ENCODE peak calls at places on chromosome X, in nine cellular contexts. One of them, this sample, is unnamed.
A peak's percentile ranks its signal among the peaks of the same experiment; 100 is the strongest.

GRCh38 chrX:66015152-66015827 is 24.6 kb downstream of the VSIG4 start:
- DNase-seq in K562: peak; percentile 88
- DNase-seq in Peyer's patch: peak; percentile 52
- DNase-seq in A549: no peak
- DNase-seq in stomach: no peak
- DNase-seq in H54: no peak
- DNase-seq in IMR-90: no peak
- DNase-seq in breast epithelium: no peak
- DNase-seq in GM12891: no peak
- DNase-seq in this sample: peak; percentile 30

GRCh38 chrX:23493941-23494374 is 159.3 kb downstream of the PTCHD1 start:
- DNase-seq in K562: no peak
- DNase-seq in Peyer's patch: no peak
- DNase-seq in A549: peak; percentile 11
- DNase-seq in stomach: peak; percentile 69
- DNase-seq in H54: no peak
- DNase-seq in IMR-90: no peak
- DNase-seq in breast epithelium: no peak
- DNase-seq in GM12891: no peak
- DNase-seq in this sample: no peak

GRCh38 chrX:50780144-50780543 is 33.9 kb downstream of the SHROOM4 start:
- DNase-seq in K562: no peak
- DNase-seq in Peyer's patch: no peak
- DNase-seq in A549: no peak
- DNase-seq in stomach: no peak
- DNase-seq in H54: no peak
- DNase-seq in IMR-90: no peak
- DNase-seq in breast epithelium: no peak
- DNase-seq in GM12891: no peak
- DNase-seq in this sample: no peak

GRCh38 chrX:51876441-51876840 is 17.0 kb upstream of the MAGED1 start:
- DNase-seq in K562: no peak
- DNase-seq in Peyer's patch: no peak
- DNase-seq in A549: no peak
- DNase-seq in stomach: no peak
- DNase-seq in H54: no peak
- DNase-seq in IMR-90: peak; percentile 71
- DNase-seq in breast epithelium: no peak
- DNase-seq in GM12891: no peak
- DNase-seq in this sample: no peak

GRCh38 chrX:136453771-136454170 is 34.0 kb upstream of the BRS3 start:
- DNase-seq in K562: no peak
- DNase-seq in Peyer's patch: no peak
- DNase-seq in A549: no peak
- DNase-seq in stomach: no peak
- DNase-seq in H54: no peak
- DNase-seq in IMR-90: no peak
- DNase-seq in breast epithelium: no peak
- DNase-seq in GM12891: no peak
- DNase-seq in this sample: no peak

GRCh38 chrX:37746268-37746931 is 33.5 kb upstream of the CYBB start:
- DNase-seq in K562: no peak
- DNase-seq in Peyer's patch: no peak
- DNase-seq in A549: no peak
- DNase-seq in stomach: no peak
- DNase-seq in H54: peak; percentile 5
- DNase-seq in IMR-90: no peak
- DNase-seq in breast epithelium: no peak
- DNase-seq in GM12891: no peak
- DNase-seq in this sample: no peak

GRCh38 chrX:136999021-136999420 is 34.8 kb downstream of the GPR101 start:
- DNase-seq in K562: no peak
- DNase-seq in Peyer's patch: no peak
- DNase-seq in A549: no peak
- DNase-seq in stomach: no peak
- DNase-seq in H54: peak; percentile 12
- DNase-seq in IMR-90: no peak
- DNase-seq in breast epithelium: no peak
- DNase-seq in GM12891: no peak
- DNase-seq in this sample: no peak

GRCh38 chrX:41723305-41723704 is 676 bp upstream of the GPR82 start:
- DNase-seq in K562: no peak
- DNase-seq in Peyer's patch: no peak
- DNase-seq in A549: no peak
- DNase-seq in stomach: no peak
- DNase-seq in H54: no peak
- DNase-seq in IMR-90: peak; percentile 4
- DNase-seq in breast epithelium: no peak
- DNase-seq in GM12891: no peak
- DNase-seq in this sample: no peak

GRCh38 chrX:24153175-24153795 is 3.8 kb downstream of the ZFX start:
- DNase-seq in K562: peak; percentile 55
- DNase-seq in Peyer's patch: no peak
- DNase-seq in A549: peak; percentile 48
- DNase-seq in stomach: no peak
- DNase-seq in H54: no peak
- DNase-seq in IMR-90: no peak
- DNase-seq in breast epithelium: no peak
- DNase-seq in GM12891: no peak
- DNase-seq in this sample: no peak

GRCh38 chrX:72714471-72714916 is 388 bp upstream of the PHKA1 start:
- DNase-seq in K562: peak; percentile 21
- DNase-seq in Peyer's patch: no peak
- DNase-seq in A549: peak; percentile 75
- DNase-seq in stomach: peak; percentile 68
- DNase-seq in H54: no peak
- DNase-seq in IMR-90: peak; percentile 62
- DNase-seq in breast epithelium: peak; percentile 52
- DNase-seq in GM12891: no peak
- DNase-seq in this sample: peak; percentile 79

GRCh38 chrX:29528281-29528680 is 687.1 kb upstream of the MAGEB2 start:
- DNase-seq in K562: no peak
- DNase-seq in Peyer's patch: no peak
- DNase-seq in A549: no peak
- DNase-seq in stomach: no peak
- DNase-seq in H54: no peak
- DNase-seq in IMR-90: no peak
- DNase-seq in breast epithelium: no peak
- DNase-seq in GM12891: no peak
- DNase-seq in this sample: no peak

GRCh38 chrX:74232859-74233258 is 71.1 kb upstream of the ZCCHC13 start:
- DNase-seq in K562: peak; percentile 38
- DNase-seq in Peyer's patch: no peak
- DNase-seq in A549: peak; percentile 43
- DNase-seq in stomach: no peak
- DNase-seq in H54: no peak
- DNase-seq in IMR-90: peak; percentile 23
- DNase-seq in breast epithelium: no peak
- DNase-seq in GM12891: no peak
- DNase-seq in this sample: no peak

GRCh38 chrX:137926090-137926489 is 360.2 kb downstream of the ZIC3 start:
- DNase-seq in K562: peak; percentile 5
- DNase-seq in Peyer's patch: no peak
- DNase-seq in A549: peak; percentile 6
- DNase-seq in stomach: no peak
- DNase-seq in H54: no peak
- DNase-seq in IMR-90: no peak
- DNase-seq in breast epithelium: no peak
- DNase-seq in GM12891: no peak
- DNase-seq in this sample: no peak

GRCh38 chrX:19127649-19128168 is 5.4 kb upstream of the ADGRG2 start:
- DNase-seq in K562: no peak
- DNase-seq in Peyer's patch: no peak
- DNase-seq in A549: peak; percentile 49
- DNase-seq in stomach: no peak
- DNase-seq in H54: no peak
- DNase-seq in IMR-90: no peak
- DNase-seq in breast epithelium: no peak
- DNase-seq in GM12891: no peak
- DNase-seq in this sample: peak; percentile 32

GRCh38 chrX:143664302-143664701 is 28.4 kb upstream of the SLITRK4 start:
- DNase-seq in K562: peak; percentile 4
- DNase-seq in Peyer's patch: no peak
- DNase-seq in A549: peak; percentile 7
- DNase-seq in stomach: no peak
- DNase-seq in H54: no peak
- DNase-seq in IMR-90: no peak
- DNase-seq in breast epithelium: no peak
- DNase-seq in GM12891: no peak
- DNase-seq in this sample: no peak

GRCh38 chrX:115571712-115572111 is 10.7 kb downstream of the PLS3 start:
- DNase-seq in K562: no peak
- DNase-seq in Peyer's patch: no peak
- DNase-seq in A549: no peak
- DNase-seq in stomach: no peak
- DNase-seq in H54: no peak
- DNase-seq in IMR-90: peak; percentile 29
- DNase-seq in breast epithelium: no peak
- DNase-seq in GM12891: no peak
- DNase-seq in this sample: no peak

GRCh38 chrX:16653424-16653823 is 3.5 kb downstream of the S100G start:
- DNase-seq in K562: no peak
- DNase-seq in Peyer's patch: no peak
- DNase-seq in A549: no peak
- DNase-seq in stomach: peak; percentile 28
- DNase-seq in H54: no peak
- DNase-seq in IMR-90: no peak
- DNase-seq in breast epithelium: no peak
- DNase-seq in GM12891: no peak
- DNase-seq in this sample: no peak

GRCh38 chrX:13759152-13759718 is 24.7 kb downstream of the OFD1 start:
- DNase-seq in K562: no peak
- DNase-seq in Peyer's patch: no peak
- DNase-seq in A549: no peak
- DNase-seq in stomach: no peak
- DNase-seq in H54: no peak
- DNase-seq in IMR-90: no peak
- DNase-seq in breast epithelium: no peak
- DNase-seq in GM12891: no peak
- DNase-seq in this sample: no peak

GRCh38 chrX:78104447-78105176 is 564 bp downstream of the PGK1 start:
- DNase-seq in K562: peak; percentile 70
- DNase-seq in Peyer's patch: peak; percentile 49
- DNase-seq in A549: peak; percentile 74
- DNase-seq in stomach: peak; percentile 57
- DNase-seq in H54: peak; percentile 18
- DNase-seq in IMR-90: peak; percentile 31
- DNase-seq in breast epithelium: no peak
- DNase-seq in GM12891: no peak
- DNase-seq in this sample: peak; percentile 60

GRCh38 chrX:32687379-32687778 is 524.0 kb downstream of the DMD start:
- DNase-seq in K562: no peak
- DNase-seq in Peyer's patch: no peak
- DNase-seq in A549: no peak
- DNase-seq in stomach: no peak
- DNase-seq in H54: no peak
- DNase-seq in IMR-90: no peak
- DNase-seq in breast epithelium: no peak
- DNase-seq in GM12891: no peak
- DNase-seq in this sample: no peak

GRCh38 chrX:154370882-154371770 is 3.3 kb downstream of the FLNA start:
- DNase-seq in K562: peak; percentile 97
- DNase-seq in Peyer's patch: peak; percentile 95
- DNase-seq in A549: peak; percentile 96
- DNase-seq in stomach: peak; percentile 91
- DNase-seq in H54: peak; percentile 76
- DNase-seq in IMR-90: peak; percentile 89
- DNase-seq in breast epithelium: peak; percentile 87
- DNase-seq in GM12891: peak; percentile 67
- DNase-seq in this sample: peak; percentile 96
- TF ChIP-seq POLR2A in K562: peak; percentile 99
- TF ChIP-seq POLR2A in Peyer's patch: peak; percentile 82
- TF ChIP-seq POLR2A in A549: peak; percentile 100
- TF ChIP-seq POLR2A in stomach: peak; percentile 40
- TF ChIP-seq POLR2A in H54: peak; percentile 100
- TF ChIP-seq POLR2A in IMR-90: peak; percentile 98
- TF ChIP-seq POLR2A in breast epithelium: peak; percentile 81
- TF ChIP-seq POLR2A in GM12891: peak; percentile 92
- TF ChIP-seq POLR2A in this sample: peak; percentile 99

GRCh38 chrX:153848325-153848724 is 18.0 kb upstream of the PDZD4 start:
- DNase-seq in K562: no peak
- DNase-seq in Peyer's patch: no peak
- DNase-seq in A549: no peak
- DNase-seq in stomach: peak; percentile 7
- DNase-seq in H54: no peak
- DNase-seq in IMR-90: no peak
- DNase-seq in breast epithelium: no peak
- DNase-seq in GM12891: no peak
- DNase-seq in this sample: no peak

GRCh38 chrX:153845842-153846241 is 15.5 kb upstream of the PDZD4 start:
- DNase-seq in K562: no peak
- DNase-seq in Peyer's patch: no peak
- DNase-seq in A549: no peak
- DNase-seq in stomach: no peak
- DNase-seq in H54: no peak
- DNase-seq in IMR-90: no peak
- DNase-seq in breast epithelium: no peak
- DNase-seq in GM12891: no peak
- DNase-seq in this sample: no peak

GRCh38 chrX:153845195-153845594 is 14.9 kb upstream of the PDZD4 start:
- DNase-seq in K562: no peak
- DNase-seq in Peyer's patch: no peak
- DNase-seq in A549: no peak
- DNase-seq in stomach: no peak
- DNase-seq in H54: no peak
- DNase-seq in IMR-90: no peak
- DNase-seq in breast epithelium: no peak
- DNase-seq in GM12891: no peak
- DNase-seq in this sample: no peak

GRCh38 chrX:153844509-153845082 is 14.3 kb upstream of the PDZD4 start:
- DNase-seq in K562: no peak
- DNase-seq in Peyer's patch: no peak
- DNase-seq in A549: no peak
- DNase-seq in stomach: no peak
- DNase-seq in H54: no peak
- DNase-seq in IMR-90: no peak
- DNase-seq in breast epithelium: no peak
- DNase-seq in GM12891: no peak
- DNase-seq in this sample: no peak
- TF ChIP-seq POLR2A in K562: no peak
- TF ChIP-seq POLR2A in Peyer's patch: no peak
- TF ChIP-seq POLR2A in A549: no peak
- TF ChIP-seq POLR2A in stomach: no peak
- TF ChIP-seq POLR2A in H54: no peak
- TF ChIP-seq POLR2A in IMR-90: no peak
- TF ChIP-seq POLR2A in breast epithelium: no peak
- TF ChIP-seq POLR2A in GM12891: no peak
- TF ChIP-seq POLR2A in this sample: no peak

GRCh38 chrX:11382935-11383334 is 89.7 kb downstream of the AMELX start:
- DNase-seq in K562: no peak
- DNase-seq in Peyer's patch: no peak
- DNase-seq in A549: no peak
- DNase-seq in stomach: no peak
- DNase-seq in H54: no peak
- DNase-seq in IMR-90: no peak
- DNase-seq in breast epithelium: no peak
- DNase-seq in GM12891: no peak
- DNase-seq in this sample: no peak
- TF ChIP-seq POLR2A in K562: no peak
- TF ChIP-seq POLR2A in Peyer's patch: no peak
- TF ChIP-seq POLR2A in A549: no peak
- TF ChIP-seq POLR2A in stomach: no peak
- TF ChIP-seq POLR2A in H54: no peak
- TF ChIP-seq POLR2A in IMR-90: no peak
- TF ChIP-seq POLR2A in breast epithelium: no peak
- TF ChIP-seq POLR2A in GM12891: no peak
- TF ChIP-seq POLR2A in this sample: no peak

GRCh38 chrX:119605739-119606507 is at the start of gene NKRF:
- DNase-seq in K562: peak; percentile 96
- DNase-seq in Peyer's patch: peak; percentile 92
- DNase-seq in A549: peak; percentile 94
- DNase-seq in stomach: peak; percentile 93
- DNase-seq in H54: peak; percentile 72
- DNase-seq in IMR-90: peak; percentile 90
- DNase-seq in breast epithelium: peak; percentile 85
- DNase-seq in GM12891: peak; percentile 54
- DNase-seq in this sample: peak; percentile 95
- TF ChIP-seq POLR2A in K562: peak; percentile 96
- TF ChIP-seq POLR2A in Peyer's patch: peak; percentile 70
- TF ChIP-seq POLR2A in A549: peak; percentile 82
- TF ChIP-seq POLR2A in stomach: peak; percentile 71
- TF ChIP-seq POLR2A in H54: peak; percentile 78
- TF ChIP-seq POLR2A in IMR-90: peak; percentile 82
- TF ChIP-seq POLR2A in breast epithelium: peak; percentile 73
- TF ChIP-seq POLR2A in GM12891: peak; percentile 95
- TF ChIP-seq POLR2A in this sample: no peak

This sample was measured in heart left ventricle.